ENCODE peak calls at places on chromosomes 6 and 20, in ten cellular contexts. M is breast epithelium; L is mucosa of descending colon; I is CD8-positive, alpha-beta memory T cell; X is cardiac muscle cell; T is right cardiac atrium; B is tibial artery; Q is H9; C is upper lobe of left lung; S is CD4-positive, CD25-positive, alpha-beta regulatory T cell. N is an unnamed sample.

GRCh38 chr6:39642300-39642699 is 82.9 kb downstream of the KIF6 start:
- DNase-seq in M (no peak), L (no peak), I (no peak), X (no peak), T (no peak), B (no peak), Q (peak; percentile 53), C (no peak), S (no peak), N (no peak)

GRCh38 chr6:14310955-14311354 is 193.4 kb downstream of the CD83 start:
- DNase-seq in M (no peak), L (no peak), I (no peak), X (no peak), T (no peak), B (no peak), Q (no peak), C (peak; percentile 63), S (no peak), N (no peak)

GRCh38 chr6:18360188-18360587 is 27.0 kb upstream of the RNF144B start:
- DNase-seq in M (no peak), L (no peak), I (no peak), X (no peak), T (no peak), B (no peak), Q (no peak), C (no peak), S (no peak), N (peak; percentile 71)

GRCh38 chr6:141354191-141354950 is 778.4 kb upstream of the GJE1 start:
- DNase-seq in M (no peak), L (no peak), I (no peak), X (no peak), T (no peak), B (no peak), Q (peak; percentile 27), C (no peak), S (no peak), N (peak; percentile 5)

GRCh38 chr6:36118550-36119107 is 11.7 kb upstream of the MAPK13 start:
- DNase-seq in M (peak; percentile 45), L (peak; percentile 59), I (peak; percentile 73), X (no peak), T (peak; percentile 61), B (no peak), Q (no peak), C (peak; percentile 89), S (peak; percentile 69), N (no peak)

GRCh38 chr6:150450918-150451317 is 82.1 kb downstream of the IYD start:
- DNase-seq in M (no peak), L (no peak), I (no peak), X (no peak), T (no peak), B (no peak), Q (no peak), C (no peak), S (no peak), N (no peak)

GRCh38 chr6:125871365-125871764 is 80.6 kb downstream of the NCOA7 start:
- DNase-seq in M (peak; percentile 26), L (no peak), I (no peak), X (no peak), T (no peak), B (no peak), Q (no peak), C (no peak), S (no peak), N (no peak)

GRCh38 chr6:169256518-169256917 is 2.9 kb upstream of the THBS2 start:
- DNase-seq in M (no peak), L (no peak), I (no peak), X (no peak), T (no peak), B (no peak), Q (no peak), C (no peak), S (no peak), N (no peak)

GRCh38 chr6:66796987-66797386 is 1090.0 kb upstream of the EYS start:
- DNase-seq in M (no peak), L (no peak), I (no peak), X (no peak), T (no peak), B (no peak), Q (no peak), C (no peak), S (no peak), N (no peak)

GRCh38 chr6:111677186-111677990 is 71.7 kb upstream of the TRAF3IP2 start:
- DNase-seq in M (no peak), L (no peak), I (no peak), X (no peak), T (no peak), B (no peak), Q (no peak), C (no peak), S (no peak), N (no peak)

GRCh38 chr6:7512320-7512719 is 29.2 kb upstream of the DSP start:
- DNase-seq in M (no peak), L (no peak), I (no peak), X (no peak), T (no peak), B (no peak), Q (no peak), C (no peak), S (no peak), N (no peak)

GRCh38 chr6:42316390-42316970 is 98.8 kb upstream of the MRPS10 start:
- DNase-seq in M (no peak), L (peak; percentile 66), I (no peak), X (no peak), T (no peak), B (no peak), Q (no peak), C (peak; percentile 57), S (no peak), N (no peak)

GRCh38 chr6:22764521-22764920 is 195.2 kb downstream of the HDGFL1 start:
- DNase-seq in M (no peak), L (no peak), I (no peak), X (no peak), T (no peak), B (no peak), Q (no peak), C (no peak), S (no peak), N (no peak)

GRCh38 chr20:1876975-1877603 is 18.1 kb upstream of the SIRPA start:
- DNase-seq in M (no peak), L (no peak), I (no peak), X (peak; percentile 50), T (no peak), B (no peak), Q (no peak), C (no peak), S (no peak), N (peak; percentile 46)

GRCh38 chr20:51532577-51533191 is 9.8 kb downstream of the NFATC2 start:
- DNase-seq in M (no peak), L (no peak), I (peak; percentile 51), X (no peak), T (peak; percentile 83), B (peak; percentile 87), Q (no peak), C (peak; percentile 25), S (no peak), N (no peak)

DNA sequence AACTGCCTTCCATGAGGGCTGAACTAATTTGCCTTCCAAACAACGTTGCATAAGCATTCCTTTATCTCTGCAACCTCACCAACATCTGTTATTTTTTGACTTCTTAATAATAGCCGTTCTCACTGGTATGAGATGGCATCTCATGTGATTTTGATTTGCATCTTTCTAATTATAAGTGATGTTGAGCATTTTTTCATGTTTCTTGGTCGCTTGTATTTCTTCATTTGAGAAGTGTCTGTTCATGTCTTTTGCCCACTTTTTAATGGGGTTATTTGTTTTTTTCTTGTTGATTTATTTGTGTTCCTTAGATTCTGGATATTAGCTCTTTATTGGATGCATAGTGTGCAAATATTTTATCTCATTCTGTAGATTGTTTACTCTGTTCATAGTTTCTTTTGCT is 46.4 kb downstream of the TNFAIP3 start:
- DNase-seq in M (no peak), L (no peak), I (no peak), X (no peak), T (no peak), B (no peak), Q (no peak), C (no peak), S (no peak), N (no peak)
- H3K4me1 ChIP-seq in M (no peaks in the 10 kb centered on the region), L (no peaks in the 10 kb centered on the region), I (peaks cover 7% of the 10 kb centered on the region), X (no peaks in the 10 kb centered on the region), T (no peaks in the 10 kb centered on the region), B (no peaks in the 10 kb centered on the region), Q (no peaks in the 10 kb centered on the region), C (no peaks in the 10 kb centered on the region), S (peaks cover 3% of the 10 kb centered on the region), N (no peaks in the 10 kb centered on the region)

GRCh38 chr20:32563311-32564272 is 21.5 kb downstream of the NOL4L start:
- DNase-seq in M (no peak), L (no peak), I (no peak), X (no peak), T (no peak), B (no peak), Q (no peak), C (no peak), S (no peak), N (no peak)
- H3K4me1 ChIP-seq in M (no peaks in the 10 kb centered on the region), L (no peaks in the 10 kb centered on the region), I (peaks cover 48% of the 10 kb centered on the region), X (peaks cover 23% of the 10 kb centered on the region), T (no peaks in the 10 kb centered on the region), B (no peaks in the 10 kb centered on the region), Q (no peaks in the 10 kb centered on the region), C (peaks cover 8% of the 10 kb centered on the region), S (peaks cover 19% of the 10 kb centered on the region), N (no peaks in the 10 kb centered on the region)

DNA sequence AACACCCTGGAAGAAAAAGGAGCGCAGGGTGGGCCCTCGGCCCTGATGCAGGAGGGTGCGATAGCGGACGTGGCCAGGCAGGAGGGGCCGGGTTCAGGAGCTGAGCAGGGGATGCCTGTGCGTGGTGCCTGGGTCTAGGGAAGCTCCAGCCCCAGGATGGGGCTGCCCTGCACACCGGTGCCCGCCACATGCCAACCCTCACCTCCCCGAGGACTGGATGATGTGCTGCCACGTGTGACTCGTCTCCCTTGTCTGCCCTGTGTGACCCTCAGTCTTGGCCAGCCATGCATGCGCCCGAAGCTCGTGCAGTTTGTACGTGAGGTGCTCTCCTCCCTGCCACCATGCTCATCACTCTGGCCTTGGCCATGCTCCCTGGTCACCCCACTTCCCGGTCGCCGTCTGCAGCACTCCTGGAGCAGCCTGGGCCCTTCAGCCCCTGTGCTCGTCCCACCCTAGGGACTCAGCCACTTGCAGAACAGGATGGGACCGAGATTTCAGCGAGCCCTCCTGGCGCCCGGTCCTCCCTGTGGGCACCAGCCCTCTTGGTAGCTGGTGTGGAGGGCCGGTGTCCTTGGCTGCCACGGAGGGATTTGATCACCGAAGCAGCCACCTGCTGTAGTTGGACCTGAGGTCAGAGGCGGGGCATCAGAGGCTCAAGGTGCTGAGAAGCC is 4.3 kb upstream of the COL20A1 start:
- DNase-seq in M (no peak), L (no peak), I (no peak), X (no peak), T (peak; percentile 45), B (no peak), Q (no peak), C (no peak), S (no peak), N (no peak)
- H3K4me1 ChIP-seq in M (no peaks in the 10 kb centered on the region), L (no peaks in the 10 kb centered on the region), I (no peaks in the 10 kb centered on the region), X (no peaks in the 10 kb centered on the region), T (no peaks in the 10 kb centered on the region), B (no peaks in the 10 kb centered on the region), Q (no peaks in the 10 kb centered on the region), C (peaks cover 3% of the 10 kb centered on the region), S (peaks cover 3% of the 10 kb centered on the region), N (no peaks in the 10 kb centered on the region)

DNA sequence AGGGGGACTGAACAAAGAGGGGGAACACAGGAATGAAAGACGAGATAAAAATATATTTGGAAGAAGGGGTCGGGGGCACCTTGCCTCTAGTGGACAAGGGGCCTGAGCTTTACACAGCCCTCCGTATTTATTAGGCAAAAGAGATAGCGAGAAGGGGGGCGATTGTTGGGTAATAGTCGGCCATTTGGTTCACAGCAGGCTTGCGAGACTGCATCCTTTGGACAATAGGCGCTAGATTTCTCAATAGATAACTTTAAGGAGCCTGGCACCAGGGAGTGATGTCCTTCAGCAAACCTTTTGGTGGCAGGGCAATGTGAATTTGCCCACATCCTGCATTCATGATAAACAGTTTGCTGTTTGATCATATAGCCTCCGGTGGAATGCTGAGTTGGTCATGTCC is 3.0 kb upstream of the NANP start:
- DNase-seq in M (no peak), L (no peak), I (no peak), X (no peak), T (no peak), B (no peak), Q (no peak), C (no peak), S (no peak), N (no peak)
- H3K4me1 ChIP-seq in M (peaks cover 5% of the 10 kb centered on the region), L (peaks cover 12% of the 10 kb centered on the region), I (peaks cover 13% of the 10 kb centered on the region), X (peaks cover 5% of the 10 kb centered on the region), T (peaks cover 2% of the 10 kb centered on the region), B (no peaks in the 10 kb centered on the region), Q (no peaks in the 10 kb centered on the region), C (peaks cover 18% of the 10 kb centered on the region), S (peaks cover 15% of the 10 kb centered on the region), N (peaks cover 14% of the 10 kb centered on the region)

N was measured in OCI-LY7.